ENCODE peak calls at places on chromosomes 13 and 19, in seven cellular contexts. Q, G, F, U, S, D and I are unnamed samples.

GRCh38 chr13:30681489-30682242 is 53.7 kb upstream of the ALOX5AP start:
- DNase-seq in Q (peak), G (peak), F (no peak), U (no peak), S (peak), D (no peak), I (no peak)

GRCh38 chr13:83865161-83866137 is 16.8 kb downstream of the SLITRK1 start:
- DNase-seq in Q (no peak), G (no peak), F (no peak), U (no peak), S (no peak), D (no peak), I (no peak)

GRCh38 chr19:41018736-41019290 is 27.7 kb downstream of the CYP2B6 start:
- DNase-seq in Q (no peak), G (no peak), F (no peak), U (no peak), S (no peak), D (no peak), I (no peak)

GRCh38 chr19:3386447-3387234 is 20.3 kb downstream of the NFIC start:
- DNase-seq in Q (no peak), G (no peak), F (no peak), U (no peak), S (no peak), D (no peak), I (no peak)

GRCh38 chr19:3575260-3575741 is 2.6 kb downstream of the HMG20B start:
- DNase-seq in Q (peak), G (peak), F (no peak), U (peak), S (peak), D (no peak), I (peak)

GRCh38 chr19:54682306-54682705 is 19.5 kb downstream of the LILRB4 start:
- DNase-seq in Q (no peak), G (no peak), F (no peak), U (no peak), S (no peak), D (no peak), I (no peak)

GRCh38 chr13:99303863-99304521 is 3.2 kb downstream of the GPR183 start:
- DNase-seq in Q (peak), G (no peak), F (no peak), U (no peak), S (no peak), D (no peak), I (peak)

GRCh38 chr13:108967371-108967770 is 338.0 kb downstream of the MYO16 start:
- DNase-seq in Q (no peak), G (no peak), F (no peak), U (no peak), S (no peak), D (no peak), I (no peak)

GRCh38 chr13:69617587-69617986 is 490.0 kb upstream of the ATXN8OS start:
- DNase-seq in Q (no peak), G (no peak), F (no peak), U (no peak), S (no peak), D (no peak), I (no peak)

GRCh38 chr13:76790519-76791289 is 95.5 kb downstream of the KCTD12 start:
- DNase-seq in Q (no peak), G (peak), F (no peak), U (no peak), S (peak), D (no peak), I (no peak)